ENCODE peak calls at places on chromosomes 1 and 21, in six cellular contexts. One of them, this sample, is unnamed.
A peak's percentile ranks its signal among the peaks of the same experiment; 100 is the strongest.

GRCh38 chr21:44065428-44065827 is 41.8 kb upstream of the PWP2 start:
- DNase-seq in stimulated activated CD4-positive, alpha-beta T cell treated with anti-CD3 and anti-CD28 coated beads, Interleukin-4, amount 100 ng/mL, for 4 hours: peak; percentile 47
- DNase-seq in LNCaP clone FGC: no peak
- DNase-seq in sciatic nerve: no peak
- DNase-seq in activated T-helper 9 cell treated with anti-CD3 and anti-CD28 coated beads, Interleukin-2, amount 50 U/mL, for 16 hours: peak; percentile 62
- DNase-seq in memory B cell: peak; percentile 36
- DNase-seq in this sample: peak; percentile 88

GRCh38 chr1:99645699-99646531 is at the start of gene PALMD:
- DNase-seq in LNCaP clone FGC: peak; percentile 72
- DNase-seq in sciatic nerve: peak; percentile 62
- DNase-seq in memory B cell: no peak
- DNase-seq in activated T-helper 9 cell treated with anti-CD3 and anti-CD28 coated beads, Interleukin-2, amount 50 U/mL, for 16 hours: no peak
- DNase-seq in stimulated activated CD4-positive, alpha-beta T cell treated with anti-CD3 and anti-CD28 coated beads, Interleukin-4, amount 100 ng/mL, for 4 hours: no peak
- DNase-seq in this sample: no peak

GRCh38 chr1:6001992-6002576 is 9.9 kb upstream of the NPHP4 start:
- DNase-seq in stimulated activated CD4-positive, alpha-beta T cell treated with anti-CD3 and anti-CD28 coated beads, Interleukin-4, amount 100 ng/mL, for 4 hours: no peak
- DNase-seq in activated T-helper 9 cell treated with anti-CD3 and anti-CD28 coated beads, Interleukin-2, amount 50 U/mL, for 16 hours: no peak
- DNase-seq in sciatic nerve: peak; percentile 53
- DNase-seq in memory B cell: no peak
- DNase-seq in LNCaP clone FGC: peak; percentile 27
- DNase-seq in this sample: no peak

GRCh38 chr21:42171091-42172053 is 47.6 kb upstream of the ABCG1 start:
- DNase-seq in memory B cell: no peak
- DNase-seq in stimulated activated CD4-positive, alpha-beta T cell treated with anti-CD3 and anti-CD28 coated beads, Interleukin-4, amount 100 ng/mL, for 4 hours: no peak
- DNase-seq in activated T-helper 9 cell treated with anti-CD3 and anti-CD28 coated beads, Interleukin-2, amount 50 U/mL, for 16 hours: no peak
- DNase-seq in sciatic nerve: no peak
- DNase-seq in LNCaP clone FGC: no peak
- DNase-seq in this sample: no peak

GRCh38 chr1:78005755-78006154 is 1.0 kb downstream of the DNAJB4 start:
- DNase-seq in activated T-helper 9 cell treated with anti-CD3 and anti-CD28 coated beads, Interleukin-2, amount 50 U/mL, for 16 hours: no peak
- DNase-seq in memory B cell: no peak
- DNase-seq in sciatic nerve: no peak
- DNase-seq in LNCaP clone FGC: peak; percentile 47
- DNase-seq in stimulated activated CD4-positive, alpha-beta T cell treated with anti-CD3 and anti-CD28 coated beads, Interleukin-4, amount 100 ng/mL, for 4 hours: no peak
- DNase-seq in this sample: peak; percentile 16

GRCh38 chr1:244302889-244303609 is 148.7 kb downstream of the ADSS2 start:
- DNase-seq in LNCaP clone FGC: no peak
- DNase-seq in memory B cell: no peak
- DNase-seq in sciatic nerve: no peak
- DNase-seq in stimulated activated CD4-positive, alpha-beta T cell treated with anti-CD3 and anti-CD28 coated beads, Interleukin-4, amount 100 ng/mL, for 4 hours: no peak
- DNase-seq in activated T-helper 9 cell treated with anti-CD3 and anti-CD28 coated beads, Interleukin-2, amount 50 U/mL, for 16 hours: no peak
- DNase-seq in this sample: no peak

GRCh38 chr1:14855278-14855677 is 256.8 kb downstream of the KAZN start:
- DNase-seq in stimulated activated CD4-positive, alpha-beta T cell treated with anti-CD3 and anti-CD28 coated beads, Interleukin-4, amount 100 ng/mL, for 4 hours: no peak
- DNase-seq in LNCaP clone FGC: no peak
- DNase-seq in sciatic nerve: no peak
- DNase-seq in activated T-helper 9 cell treated with anti-CD3 and anti-CD28 coated beads, Interleukin-2, amount 50 U/mL, for 16 hours: no peak
- DNase-seq in memory B cell: no peak
- DNase-seq in this sample: no peak

GRCh38 chr1:30039354-30040080 is 683.9 kb downstream of the MATN1 start:
- DNase-seq in memory B cell: no peak
- DNase-seq in stimulated activated CD4-positive, alpha-beta T cell treated with anti-CD3 and anti-CD28 coated beads, Interleukin-4, amount 100 ng/mL, for 4 hours: no peak
- DNase-seq in activated T-helper 9 cell treated with anti-CD3 and anti-CD28 coated beads, Interleukin-2, amount 50 U/mL, for 16 hours: no peak
- DNase-seq in LNCaP clone FGC: no peak
- DNase-seq in sciatic nerve: no peak
- DNase-seq in this sample: no peak

GRCh38 chr21:44263221-44263671 is 1.5 kb upstream of the DNMT3L start:
- DNase-seq in stimulated activated CD4-positive, alpha-beta T cell treated with anti-CD3 and anti-CD28 coated beads, Interleukin-4, amount 100 ng/mL, for 4 hours: no peak
- DNase-seq in LNCaP clone FGC: no peak
- DNase-seq in activated T-helper 9 cell treated with anti-CD3 and anti-CD28 coated beads, Interleukin-2, amount 50 U/mL, for 16 hours: no peak
- DNase-seq in sciatic nerve: no peak
- DNase-seq in memory B cell: no peak
- DNase-seq in this sample: no peak

GRCh38 chr1:39268112-39268581 is 63.7 kb downstream of the MACF1 start:
- DNase-seq in activated T-helper 9 cell treated with anti-CD3 and anti-CD28 coated beads, Interleukin-2, amount 50 U/mL, for 16 hours: no peak
- DNase-seq in LNCaP clone FGC: peak; percentile 47
- DNase-seq in memory B cell: no peak
- DNase-seq in sciatic nerve: no peak
- DNase-seq in stimulated activated CD4-positive, alpha-beta T cell treated with anti-CD3 and anti-CD28 coated beads, Interleukin-4, amount 100 ng/mL, for 4 hours: no peak
- DNase-seq in this sample: no peak